ENCODE peak calls at places on chromosome 21, in five cellular contexts. A is iPS DF 6.9, Z is IMR-90, W is SK-N-SH, C is mesendoderm. V is an unnamed sample.

GRCh38 chr21:18498428-18498827 is 94.8 kb upstream of the TMPRSS15 start:
- DNase-seq in A (no peak), Z (no peak), W (no peak), C (no peak), V (no peak)

GRCh38 chr21:14548751-14549150 is 2.6 kb upstream of the SAMSN1 start:
- DNase-seq in A (no peak), Z (no peak), W (no peak), C (no peak), V (no peak)

GRCh38 chr21:31343680-31344480 is at the start of gene TIAM1:
- DNase-seq in A (peak; percentile 29), Z (peak; percentile 66), W (peak; percentile 64), C (peak; percentile 93), V (no peak)

GRCh38 chr21:29643289-29643688 is 296.5 kb downstream of the GRIK1 start:
- DNase-seq in A (no peak), Z (no peak), W (no peak), C (no peak), V (no peak)

GRCh38 chr21:26188422-26188821 is 17.9 kb upstream of the APP start:
- DNase-seq in A (no peak), Z (no peak), W (no peak), C (no peak), V (no peak)

GRCh38 chr21:39523398-39523797 is 71.6 kb downstream of the SH3BGR start:
- DNase-seq in A (no peak), Z (no peak), W (no peak), C (no peak), V (no peak)

GRCh38 chr21:26920055-26920454 is 46.8 kb downstream of the ADAMTS5 start:
- DNase-seq in A (no peak), Z (peak; percentile 53), W (no peak), C (no peak), V (no peak)

GRCh38 chr21:31326478-31327247 is 17.4 kb downstream of the TIAM1 start:
- DNase-seq in A (no peak), Z (no peak), W (no peak), C (no peak), V (no peak)

GRCh38 chr21:46606427-46606813 is 1.5 kb upstream of the S100B start:
- DNase-seq in A (no peak), Z (no peak), W (no peak), C (no peak), V (no peak)

GRCh38 chr21:43923391-43923790 is 58.4 kb downstream of the AGPAT3 start:
- DNase-seq in A (no peak), Z (peak; percentile 11), W (peak; percentile 46), C (no peak), V (no peak)

GRCh38 chr21:38448619-38449186 is 49.6 kb downstream of the ERG start:
- DNase-seq in A (peak; percentile 18), Z (no peak), W (no peak), C (peak; percentile 54), V (peak; percentile 36)

GRCh38 chr21:39265603-39266002 is 47.8 kb downstream of the BRWD1 start:
- DNase-seq in A (no peak), Z (no peak), W (no peak), C (no peak), V (no peak)

GRCh38 chr21:35231115-35231514 is 182.0 kb upstream of the RUNX1 start:
- DNase-seq in A (no peak), Z (peak; percentile 55), W (no peak), C (no peak), V (peak; percentile 10)

GRCh38 chr21:40043423-40043822 is 176.2 kb downstream of the PCP4 start:
- DNase-seq in A (no peak), Z (no peak), W (no peak), C (peak; percentile 30), V (no peak)

GRCh38 chr21:46667735-46668380 is 32.4 kb downstream of the PRMT2 start:
- DNase-seq in A (no peak), Z (peak; percentile 17), W (peak; percentile 80), C (peak; percentile 75), V (peak; percentile 22)

GRCh38 chr21:35206141-35207125 is 157.3 kb upstream of the RUNX1 start:
- DNase-seq in A (no peak), Z (peak; percentile 32), W (no peak), C (peak; percentile 33), V (peak; percentile 84)

GRCh38 chr21:29330797-29331196 is 32.1 kb downstream of the BACH1 start:
- DNase-seq in A (no peak), Z (no peak), W (no peak), C (no peak), V (no peak)

GRCh38 chr21:26447932-26448331 is 125.2 kb downstream of the CYYR1 start:
- DNase-seq in A (no peak), Z (no peak), W (no peak), C (peak; percentile 70), V (no peak)

GRCh38 chr21:15054606-15055239 is 10.1 kb downstream of the NRIP1 start:
- DNase-seq in A (no peak), Z (no peak), W (no peak), C (no peak), V (no peak)

GRCh38 chr21:40117236-40117635 is 250.0 kb downstream of the PCP4 start:
- DNase-seq in A (no peak), Z (no peak), W (no peak), C (no peak), V (no peak)

GRCh38 chr21:26782754-26783153 is 62.5 kb downstream of the ADAMTS1 start:
- DNase-seq in A (no peak), Z (no peak), W (no peak), C (no peak), V (no peak)

GRCh38 chr21:37032877-37033471 is 26.5 kb downstream of the RIPPLY3 start:
- DNase-seq in A (no peak), Z (peak; percentile 81), W (no peak), C (no peak), V (no peak)

GRCh38 chr21:25999935-26000582 is 170.5 kb downstream of the APP start:
- DNase-seq in A (no peak), Z (no peak), W (no peak), C (no peak), V (no peak)

GRCh38 chr21:36699026-36699545 is at the start of gene SIM2:
- DNase-seq in A (no peak), Z (peak; percentile 52), W (peak; percentile 58), C (peak; percentile 63), V (no peak)

GRCh38 chr21:46314441-46315020 is 9.1 kb downstream of the C21orf58 start:
- DNase-seq in A (no peak), Z (no peak), W (no peak), C (no peak), V (no peak)

GRCh38 chr21:26565105-26565504 is 8.0 kb downstream of the CYYR1 start:
- DNase-seq in A (no peak), Z (no peak), W (no peak), C (no peak), V (peak; percentile 32)

GRCh38 chr21:38295997-38296764 is 39.4 kb downstream of the KCNJ15 start:
- DNase-seq in A (no peak), Z (peak; percentile 31), W (no peak), C (no peak), V (peak; percentile 68)

GRCh38 chr21:39016740-39017315 is 166.4 kb downstream of the PSMG1 start:
- DNase-seq in A (no peak), Z (peak; percentile 40), W (no peak), C (no peak), V (no peak)

GRCh38 chr21:39232926-39233325 is 49.7 kb upstream of the PSMG1 start:
- DNase-seq in A (no peak), Z (peak; percentile 20), W (no peak), C (no peak), V (no peak)

GRCh38 chr21:31136891-31137290 is 98.6 kb upstream of the KRTAP19-8 start:
- DNase-seq in A (no peak), Z (peak; percentile 74), W (peak; percentile 42), C (no peak), V (peak; percentile 21)

GRCh38 chr21:41632748-41633475 is 125.0 kb upstream of the TMPRSS2 start:
- DNase-seq in A (no peak), Z (no peak), W (no peak), C (no peak), V (no peak)

GRCh38 chr21:41631564-41632461 is 123.9 kb upstream of the TMPRSS2 start:
- DNase-seq in A (no peak), Z (no peak), W (no peak), C (no peak), V (no peak)

GRCh38 chr21:41634858-41635257 is 126.9 kb upstream of the TMPRSS2 start:
- DNase-seq in A (no peak), Z (peak; percentile 89), W (no peak), C (no peak), V (no peak)

GRCh38 chr21:41634211-41634694 is 126.3 kb upstream of the TMPRSS2 start:
- DNase-seq in A (no peak), Z (no peak), W (no peak), C (peak; percentile 77), V (no peak)

DNA sequence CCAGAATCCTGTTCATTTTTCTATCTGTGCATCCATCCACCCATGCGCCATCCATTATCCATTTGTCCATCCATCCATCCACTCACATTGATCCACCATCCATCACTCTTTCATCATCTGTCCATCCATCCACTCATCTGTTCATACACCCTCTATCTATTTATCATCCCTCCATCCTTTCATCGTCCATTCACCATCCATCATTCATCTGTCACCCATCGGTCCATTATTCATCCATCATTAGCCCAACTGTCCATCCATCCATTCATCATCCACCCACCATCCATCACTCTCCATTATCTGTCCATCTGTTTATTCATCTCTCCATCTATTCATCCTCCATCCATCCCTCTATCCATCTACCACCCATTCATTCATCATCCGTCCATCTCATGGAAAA is 125.7 kb upstream of the TMPRSS2 start:
- DNase-seq in A (no peak), Z (no peak), W (no peak), C (no peak), V (no peak)
- H3K4me1 ChIP-seq in A (no peaks in the 10 kb centered on the region), Z (peaks cover 5% of the 10 kb centered on the region), W (no peaks in the 10 kb centered on the region), C (no peaks in the 10 kb centered on the region), V (no peaks in the 10 kb centered on the region)

DNA sequence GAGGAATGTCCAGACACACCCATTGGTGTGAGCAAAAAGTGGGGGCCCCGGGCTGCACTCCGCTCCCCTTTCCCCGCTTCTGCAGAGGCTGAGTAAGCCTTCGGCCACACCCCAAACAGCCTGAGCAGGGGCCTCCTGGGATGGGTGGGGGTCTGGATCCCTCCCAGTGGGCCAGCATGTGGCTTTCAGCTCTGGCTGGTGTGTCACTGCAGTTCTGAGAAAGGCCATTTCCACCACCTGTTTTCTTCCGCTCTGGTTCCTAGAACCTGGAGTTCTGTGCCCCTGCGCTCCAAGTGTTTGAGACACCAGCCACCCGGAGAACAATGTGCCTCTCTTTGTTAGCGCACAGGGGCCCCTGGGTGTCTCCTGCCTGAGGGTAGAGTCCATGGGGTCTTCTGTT is 30.9 kb downstream of the SLC37A1 start:
- DNase-seq in A (no peak), Z (no peak), W (no peak), C (no peak), V (no peak)
- H3K4me1 ChIP-seq in A (no peaks in the 10 kb centered on the region), Z (no peaks in the 10 kb centered on the region), W (peaks cover 13% of the 10 kb centered on the region), C (no peaks in the 10 kb centered on the region), V (no peaks in the 10 kb centered on the region)

GRCh38 chr21:17472167-17472566 is 40.7 kb upstream of the CXADR start:
- DNase-seq in A (no peak), Z (no peak), W (no peak), C (no peak), V (no peak)
- H3K4me1 ChIP-seq in A (no peaks in the 10 kb centered on the region), Z (no peaks in the 10 kb centered on the region), W (no peaks in the 10 kb centered on the region), C (no peaks in the 10 kb centered on the region), V (peaks cover 5% of the 10 kb centered on the region)

GRCh38 chr21:34075760-34076159 is 2.4 kb downstream of the MRPS6 start:
- DNase-seq in A (no peak), Z (no peak), W (no peak), C (no peak), V (no peak)
- H3K4me1 ChIP-seq in A (peaks cover 5% of the 10 kb centered on the region), Z (peaks cover 7% of the 10 kb centered on the region), W (peaks cover 18% of the 10 kb centered on the region), C (peaks cover 12% of the 10 kb centered on the region), V (peaks cover 10% of the 10 kb centered on the region)